ENCODE peak calls at places on chromosomes 13 and 19, in eight cellular contexts. U is H54; T is activated CD4-positive, alpha-beta T cell treated with anti-CD3 and anti-CD28 coated beads for 4 hours; B is lower lobe of right lung; G is pons; M is right atrium auricular region; H is left lobe of liver; I is mesenteric fat pad. C is an unnamed sample.
A peak's percentile ranks its signal among the peaks of the same experiment; 100 is the strongest.

GRCh38 chr19:56955637-56956216 is 115.2 kb upstream of the PEG3 start:
- DNase-seq in G (no peak), M (no peak), H (peak; percentile 45), T (no peak), I (no peak), U (no peak), B (no peak), C (no peak)

GRCh38 chr19:821976-822773 is 420 bp upstream of the PLPPR3 start:
- DNase-seq in U (no peak), T (no peak), G (no peak), H (no peak), B (no peak), I (no peak), M (no peak), C (no peak)

GRCh38 chr19:32098953-32099352 is 246.5 kb upstream of the ZNF507 start:
- DNase-seq in U (no peak), G (no peak), I (no peak), H (no peak), T (no peak), B (no peak), M (no peak), C (no peak)

GRCh38 chr13:57666554-57666953 is 35.0 kb downstream of the PCDH17 start:
- DNase-seq in I (no peak), T (no peak), H (no peak), U (no peak), G (peak; percentile 75), B (no peak), M (no peak), C (no peak)

GRCh38 chr19:33216198-33216830 is 9.3 kb downstream of the SLC7A10 start:
- DNase-seq in I (no peak), G (no peak), H (no peak), M (no peak), U (no peak), B (no peak), T (no peak), C (no peak)

GRCh38 chr13:35892837-35893814 is 238.1 kb downstream of the DCLK1 start:
- DNase-seq in G (no peak), B (no peak), H (no peak), I (no peak), M (no peak), T (no peak), U (no peak), C (no peak)

GRCh38 chr19:32862741-32863140 is 6.8 kb downstream of the SLC7A9 start:
- DNase-seq in T (no peak), H (no peak), I (peak; percentile 53), M (no peak), G (no peak), U (no peak), B (no peak), C (no peak)

GRCh38 chr19:8423821-8424223 is 10.7 kb downstream of the MARCHF2 start:
- DNase-seq in M (peak; percentile 97), B (peak; percentile 86), G (peak; percentile 74), U (peak; percentile 82), H (peak; percentile 93), T (no peak), I (peak; percentile 93), C (peak; percentile 94)

GRCh38 chr13:108777421-108778420 is 148.3 kb downstream of the MYO16 start:
- DNase-seq in B (no peak), G (no peak), T (no peak), U (no peak), I (no peak), H (no peak), M (no peak), C (no peak)

GRCh38 chr19:51594774-51595109 is 23.7 kb downstream of the ZNF175 start:
- DNase-seq in H (no peak), G (no peak), M (no peak), T (no peak), U (no peak), B (no peak), I (no peak), C (no peak)

GRCh38 chr13:60019119-60019993 is 144.4 kb downstream of the DIAPH3 start:
- DNase-seq in B (no peak), H (no peak), T (no peak), U (no peak), M (no peak), G (peak; percentile 2), I (no peak), C (no peak)

GRCh38 chr13:110067355-110068175 is 239.4 kb downstream of the COL4A1 start:
- DNase-seq in U (no peak), T (no peak), G (no peak), B (no peak), M (no peak), H (no peak), I (no peak), C (no peak)

GRCh38 chr13:96090240-96091101 is 564 bp downstream of the HS6ST3 start:
- DNase-seq in H (peak; percentile 43), M (no peak), G (no peak), I (no peak), B (no peak), T (no peak), U (no peak), C (no peak)

GRCh38 chr19:38848299-38849146 is 1.3 kb downstream of the HNRNPL start:
- DNase-seq in T (no peak), M (no peak), G (no peak), U (no peak), H (no peak), I (no peak), B (no peak), C (no peak)

GRCh38 chr19:2495130-2495641 is 19.3 kb downstream of the GADD45B start:
- DNase-seq in G (no peak), U (peak; percentile 98), T (no peak), B (peak; percentile 92), I (peak; percentile 93), M (peak; percentile 88), H (peak; percentile 87), C (peak; percentile 95)

GRCh38 chr19:23777216-23777615 is 18.5 kb upstream of the ZNF681 start:
- DNase-seq in I (no peak), H (no peak), T (no peak), U (no peak), G (no peak), B (no peak), M (peak; percentile 18), C (peak; percentile 0)

GRCh38 chr13:46845146-46845545 is 48.2 kb upstream of the ESD start:
- DNase-seq in H (no peak), I (no peak), T (no peak), U (no peak), M (no peak), B (no peak), G (no peak), C (no peak)

GRCh38 chr13:47413112-47413511 is 516.3 kb upstream of the HTR2A start:
- DNase-seq in G (no peak), H (no peak), T (no peak), B (no peak), M (no peak), U (no peak), I (no peak), C (no peak)

GRCh38 chr13:40490086-40490723 is 176.2 kb downstream of the FOXO1 start:
- DNase-seq in M (no peak), T (peak; percentile 55), I (no peak), H (no peak), B (no peak), G (no peak), U (no peak), C (no peak)

GRCh38 chr19:6340493-6341201 is 7.2 kb upstream of the ACER1 start:
- DNase-seq in I (no peak), B (no peak), G (no peak), T (no peak), H (no peak), U (no peak), M (no peak), C (no peak)

GRCh38 chr13:33554919-33555791 is 262.8 kb upstream of the RFC3 start:
- DNase-seq in B (no peak), U (no peak), G (no peak), T (no peak), I (no peak), H (no peak), M (no peak), C (no peak)

GRCh38 chr19:37583340-37583739 is 11.3 kb downstream of the ZNF571 start:
- DNase-seq in H (no peak), M (no peak), T (no peak), I (no peak), U (no peak), G (no peak), B (no peak), C (no peak)

GRCh38 chr19:1944088-1944915 is 3.3 kb downstream of the CSNK1G2 start:
- DNase-seq in T (no peak), M (no peak), B (peak; percentile 67), I (no peak), U (no peak), H (no peak), G (no peak), C (no peak)

GRCh38 chr19:53467138-53467502 is 413 bp upstream of the ZNF813 start:
- DNase-seq in I (no peak), G (no peak), M (no peak), H (peak; percentile 45), T (no peak), B (peak; percentile 54), U (no peak), C (no peak)

GRCh38 chr13:34410653-34411052 is 531.4 kb upstream of the NBEA start:
- DNase-seq in M (no peak), B (no peak), G (no peak), U (no peak), T (no peak), I (no peak), H (no peak), C (no peak)

GRCh38 chr19:35442091-35442490 is 6.0 kb upstream of the FFAR2 start:
- DNase-seq in U (no peak), M (peak; percentile 76), H (no peak), I (no peak), G (no peak), T (no peak), B (peak; percentile 90), C (no peak)

GRCh38 chr19:48419158-48419920 is 25.9 kb downstream of the GRIN2D start:
- DNase-seq in M (no peak), B (no peak), U (no peak), H (no peak), T (peak; percentile 66), G (peak; percentile 60), I (no peak), C (no peak)

GRCh38 chr19:16180611-16181010 is 4.6 kb upstream of the FAM32A start:
- DNase-seq in U (no peak), H (no peak), T (no peak), G (no peak), B (no peak), M (no peak), I (no peak), C (no peak)

GRCh38 chr13:48633695-48634094 is 20.0 kb upstream of the CYSLTR2 start:
- DNase-seq in M (no peak), B (no peak), U (no peak), G (no peak), H (no peak), T (no peak), I (no peak), C (no peak)

GRCh38 chr13:92346046-92346445 is 880.6 kb upstream of the GPC6 start:
- DNase-seq in H (no peak), B (no peak), M (no peak), G (no peak), T (no peak), U (no peak), I (no peak), C (no peak)

GRCh38 chr19:35495107-35496064 is 5.1 kb upstream of the KRTDAP start:
- DNase-seq in U (peak; percentile 93), M (peak; percentile 69), H (peak; percentile 66), G (peak; percentile 48), B (peak; percentile 85), T (peak; percentile 87), I (no peak), C (no peak)

GRCh38 chr13:50810998-50811397 is 32.5 kb downstream of the DLEU7 start:
- DNase-seq in I (no peak), U (no peak), H (no peak), G (peak; percentile 70), T (no peak), B (no peak), M (no peak), C (no peak)

GRCh38 chr13:112839347-112840105 is 129.5 kb upstream of the MCF2L start:
- DNase-seq in U (no peak), G (no peak), B (no peak), M (no peak), I (peak; percentile 80), H (no peak), T (no peak), C (no peak)

GRCh38 chr13:27504541-27504940 is 54.2 kb upstream of the MTIF3 start:
- DNase-seq in B (no peak), H (no peak), T (no peak), G (no peak), I (peak; percentile 65), U (no peak), M (peak; percentile 32), C (peak; percentile 67)

C was measured in osteocyte.